ENCODE peak calls at places on chromosomes 1 and 21, in six cellular contexts. L is neural progenitor cell, Z is nucleus accumbens, K is 8988T, A is ovary, O is RWPE1. P is an unnamed sample.

GRCh38 chr1:206738370-206739366 is 31.9 kb upstream of the IL19 start:
- DNase-seq in L (peak), Z (no peak), K (no peak), A (no peak), O (peak), P (no peak)

GRCh38 chr1:74508449-74508848 is 4.0 kb downstream of the LRRC53 start:
- DNase-seq in L (peak), Z (no peak), K (no peak), A (no peak), O (no peak), P (no peak)

GRCh38 chr1:63867429-63868176 is 93.8 kb downstream of the ROR1 start:
- DNase-seq in L (no peak), Z (no peak), K (no peak), A (no peak), O (no peak), P (no peak)

GRCh38 chr21:45719177-45719802 is 75.8 kb downstream of the PCBP3 start:
- DNase-seq in L (no peak), Z (no peak), K (no peak), A (no peak), O (no peak), P (no peak)

GRCh38 chr1:72526926-72527325 is 244.6 kb upstream of the NEGR1 start:
- DNase-seq in L (no peak), Z (no peak), K (no peak), A (no peak), O (no peak), P (no peak)

GRCh38 chr1:85296980-85297379 is 20.5 kb upstream of the BCL10 start:
- DNase-seq in L (no peak), Z (no peak), K (no peak), A (no peak), O (no peak), P (no peak)

GRCh38 chr1:46133946-46134345 is 1.5 kb upstream of the PIK3R3 start:
- DNase-seq in L (peak), Z (no peak), K (no peak), A (no peak), O (no peak), P (no peak)

GRCh38 chr1:38814444-38814983 is 45.1 kb downstream of the RRAGC start:
- DNase-seq in L (no peak), Z (no peak), K (no peak), A (no peak), O (no peak), P (no peak)

GRCh38 chr21:16742116-16742515 is 770.7 kb upstream of the CXADR start:
- DNase-seq in L (no peak), Z (no peak), K (no peak), A (peak), O (no peak), P (peak)

GRCh38 chr1:206509612-206510257 is 2.4 kb downstream of the RASSF5 start:
- DNase-seq in L (no peak), Z (no peak), K (no peak), A (no peak), O (no peak), P (no peak)

GRCh38 chr1:83985048-83985447 is 13.9 kb downstream of the TTLL7 start:
- DNase-seq in L (no peak), Z (no peak), K (no peak), A (no peak), O (no peak), P (no peak)

GRCh38 chr1:168121314-168122029 is 15.3 kb downstream of the GPR161 start:
- DNase-seq in L (no peak), Z (no peak), K (no peak), A (peak), O (no peak), P (peak)

GRCh38 chr1:87115317-87115885 is 201.0 kb downstream of the HS2ST1 start:
- DNase-seq in L (no peak), Z (no peak), K (no peak), A (no peak), O (peak), P (peak)

GRCh38 chr21:42027804-42028753 is 17.9 kb upstream of the ZBTB21 start:
- DNase-seq in L (no peak), Z (no peak), K (no peak), A (peak), O (no peak), P (no peak)

GRCh38 chr1:232143315-232143886 is 486.5 kb downstream of the SIPA1L2 start:
- DNase-seq in L (peak), Z (no peak), K (no peak), A (no peak), O (no peak), P (no peak)

GRCh38 chr1:106998431-106999002 is 58.0 kb upstream of the PRMT6 start:
- DNase-seq in L (no peak), Z (no peak), K (no peak), A (no peak), O (peak), P (no peak)

GRCh38 chr1:57632401-57632800 is 208.5 kb upstream of the DAB1 start:
- DNase-seq in L (no peak), Z (no peak), K (no peak), A (no peak), O (peak), P (no peak)

GRCh38 chr1:209106237-209106741 is 477.2 kb upstream of the CAMK1G start:
- DNase-seq in L (peak), Z (peak), K (no peak), A (no peak), O (peak), P (no peak)

GRCh38 chr1:14907416-14907815 is 246.1 kb upstream of the TMEM51 start:
- DNase-seq in L (no peak), Z (no peak), K (no peak), A (no peak), O (no peak), P (no peak)

GRCh38 chr1:106480629-106481028 is 575.8 kb upstream of the PRMT6 start:
- DNase-seq in L (no peak), Z (no peak), K (no peak), A (no peak), O (no peak), P (no peak)

GRCh38 chr1:150268342-150268705 is 492 bp downstream of the APH1A start:
- DNase-seq in L (peak), Z (no peak), K (no peak), A (peak), O (peak), P (peak)

GRCh38 chr1:224064150-224064549 is 49.8 kb upstream of the FBXO28 start:
- DNase-seq in L (peak), Z (no peak), K (no peak), A (no peak), O (no peak), P (no peak)

GRCh38 chr1:227935826-227936225 is 11.9 kb downstream of the WNT9A start:
- DNase-seq in L (no peak), Z (no peak), K (no peak), A (no peak), O (no peak), P (no peak)

GRCh38 chr1:80248886-80249285 is 1242.4 kb upstream of the ADGRL4 start:
- DNase-seq in L (no peak), Z (no peak), K (no peak), A (no peak), O (no peak), P (no peak)

GRCh38 chr1:34865573-34865972 is 6.0 kb upstream of the SMIM12 start:
- DNase-seq in L (no peak), Z (no peak), K (no peak), A (no peak), O (no peak), P (peak)

GRCh38 chr1:52268372-52268771 is 97.6 kb downstream of the CC2D1B start:
- DNase-seq in L (peak), Z (no peak), K (no peak), A (no peak), O (no peak), P (no peak)

GRCh38 chr21:40795313-40795712 is 51.6 kb downstream of the DSCAM start:
- DNase-seq in L (no peak), Z (no peak), K (no peak), A (no peak), O (no peak), P (no peak)

GRCh38 chr1:43350976-43351375 is 7.8 kb upstream of the CDC20 start:
- DNase-seq in L (no peak), Z (no peak), K (no peak), A (no peak), O (no peak), P (no peak)

GRCh38 chr1:236280438-236281285 is 1.1 kb downstream of the ERO1B start:
- DNase-seq in L (peak), Z (peak), K (no peak), A (no peak), O (no peak), P (no peak)

GRCh38 chr21:41726970-41727783 is 39.7 kb downstream of the RIPK4 start:
- DNase-seq in L (no peak), Z (no peak), K (no peak), A (no peak), O (peak), P (peak)